ENCODE peak calls at places on chromosomes 4 and X, in ten cellular contexts. One of them, this sample, is unnamed.

GRCh38 chr4:181308476-181309170 is 934.6 kb upstream of the TENM3 start:
- DNase-seq in astrocyte of the spinal cord: no peak
- DNase-seq in effector CD4-positive, alpha-beta T cell: no peak
- DNase-seq in AML-193: no peak
- DNase-seq in stimulated activated CD4-positive, alpha-beta T cell treated with anti-CD3 and anti-CD28 coated beads, Interleukin-15, amount 100 ng/mL, for 1 hour: no peak
- DNase-seq in epithelial cell of prostate: no peak
- DNase-seq in LoVo: no peak
- DNase-seq in hepatocyte: no peak
- DNase-seq in GM10248: no peak
- DNase-seq in GM23248: no peak
- DNase-seq in this sample: no peak

GRCh38 chrX:48919360-48919821 is 567 bp upstream of the PIM2 start:
- DNase-seq in LoVo: no peak
- DNase-seq in stimulated activated CD4-positive, alpha-beta T cell treated with anti-CD3 and anti-CD28 coated beads, Interleukin-15, amount 100 ng/mL, for 1 hour: no peak
- DNase-seq in effector CD4-positive, alpha-beta T cell: no peak
- DNase-seq in astrocyte of the spinal cord: no peak
- DNase-seq in epithelial cell of prostate: no peak
- DNase-seq in GM23248: peak
- DNase-seq in AML-193: no peak
- DNase-seq in GM10248: no peak
- DNase-seq in hepatocyte: no peak
- DNase-seq in this sample: no peak

GRCh38 chr4:142556613-142557012 is 289.5 kb downstream of the INPP4B start:
- DNase-seq in AML-193: no peak
- DNase-seq in GM23248: no peak
- DNase-seq in GM10248: no peak
- DNase-seq in effector CD4-positive, alpha-beta T cell: no peak
- DNase-seq in epithelial cell of prostate: no peak
- DNase-seq in hepatocyte: no peak
- DNase-seq in astrocyte of the spinal cord: no peak
- DNase-seq in LoVo: no peak
- DNase-seq in stimulated activated CD4-positive, alpha-beta T cell treated with anti-CD3 and anti-CD28 coated beads, Interleukin-15, amount 100 ng/mL, for 1 hour: no peak
- DNase-seq in this sample: no peak

GRCh38 chr4:186557061-186557460 is 1.7 kb upstream of the MTNR1A start:
- DNase-seq in hepatocyte: no peak
- DNase-seq in astrocyte of the spinal cord: no peak
- DNase-seq in AML-193: no peak
- DNase-seq in GM23248: peak
- DNase-seq in effector CD4-positive, alpha-beta T cell: no peak
- DNase-seq in GM10248: no peak
- DNase-seq in epithelial cell of prostate: no peak
- DNase-seq in LoVo: no peak
- DNase-seq in stimulated activated CD4-positive, alpha-beta T cell treated with anti-CD3 and anti-CD28 coated beads, Interleukin-15, amount 100 ng/mL, for 1 hour: no peak
- DNase-seq in this sample: no peak

GRCh38 chrX:154719132-154719675 is 31.7 kb downstream of the GAB3 start:
- DNase-seq in GM23248: peak
- DNase-seq in AML-193: peak
- DNase-seq in hepatocyte: no peak
- DNase-seq in astrocyte of the spinal cord: peak
- DNase-seq in stimulated activated CD4-positive, alpha-beta T cell treated with anti-CD3 and anti-CD28 coated beads, Interleukin-15, amount 100 ng/mL, for 1 hour: peak
- DNase-seq in epithelial cell of prostate: peak
- DNase-seq in effector CD4-positive, alpha-beta T cell: peak
- DNase-seq in LoVo: no peak
- DNase-seq in GM10248: no peak
- DNase-seq in this sample: peak

GRCh38 chrX:19739683-19740082 is 147.7 kb downstream of the SH3KBP1 start:
- DNase-seq in hepatocyte: peak
- DNase-seq in GM10248: peak
- DNase-seq in AML-193: peak
- DNase-seq in stimulated activated CD4-positive, alpha-beta T cell treated with anti-CD3 and anti-CD28 coated beads, Interleukin-15, amount 100 ng/mL, for 1 hour: no peak
- DNase-seq in epithelial cell of prostate: no peak
- DNase-seq in GM23248: peak
- DNase-seq in effector CD4-positive, alpha-beta T cell: peak
- DNase-seq in LoVo: peak
- DNase-seq in astrocyte of the spinal cord: peak
- DNase-seq in this sample: peak

GRCh38 chrX:38879631-38880220 is 78.5 kb downstream of the MID1IP1 start:
- DNase-seq in GM10248: peak
- DNase-seq in LoVo: no peak
- DNase-seq in GM23248: no peak
- DNase-seq in AML-193: peak
- DNase-seq in astrocyte of the spinal cord: no peak
- DNase-seq in stimulated activated CD4-positive, alpha-beta T cell treated with anti-CD3 and anti-CD28 coated beads, Interleukin-15, amount 100 ng/mL, for 1 hour: no peak
- DNase-seq in epithelial cell of prostate: peak
- DNase-seq in effector CD4-positive, alpha-beta T cell: no peak
- DNase-seq in hepatocyte: no peak
- DNase-seq in this sample: peak

GRCh38 chr4:148238086-148238485 is 204.1 kb downstream of the NR3C2 start:
- DNase-seq in LoVo: no peak
- DNase-seq in AML-193: no peak
- DNase-seq in epithelial cell of prostate: no peak
- DNase-seq in GM23248: peak
- DNase-seq in effector CD4-positive, alpha-beta T cell: no peak
- DNase-seq in GM10248: no peak
- DNase-seq in hepatocyte: no peak
- DNase-seq in stimulated activated CD4-positive, alpha-beta T cell treated with anti-CD3 and anti-CD28 coated beads, Interleukin-15, amount 100 ng/mL, for 1 hour: no peak
- DNase-seq in astrocyte of the spinal cord: no peak
- DNase-seq in this sample: no peak

GRCh38 chr4:112270051-112270450 is 15.7 kb downstream of the TIFA start:
- DNase-seq in stimulated activated CD4-positive, alpha-beta T cell treated with anti-CD3 and anti-CD28 coated beads, Interleukin-15, amount 100 ng/mL, for 1 hour: no peak
- DNase-seq in AML-193: no peak
- DNase-seq in hepatocyte: no peak
- DNase-seq in epithelial cell of prostate: no peak
- DNase-seq in GM10248: no peak
- DNase-seq in astrocyte of the spinal cord: no peak
- DNase-seq in GM23248: no peak
- DNase-seq in LoVo: no peak
- DNase-seq in effector CD4-positive, alpha-beta T cell: no peak
- DNase-seq in this sample: no peak

GRCh38 chr4:6221296-6221850 is 21.0 kb upstream of the JAKMIP1 start:
- DNase-seq in AML-193: no peak
- DNase-seq in LoVo: no peak
- DNase-seq in epithelial cell of prostate: no peak
- DNase-seq in hepatocyte: no peak
- DNase-seq in stimulated activated CD4-positive, alpha-beta T cell treated with anti-CD3 and anti-CD28 coated beads, Interleukin-15, amount 100 ng/mL, for 1 hour: no peak
- DNase-seq in effector CD4-positive, alpha-beta T cell: no peak
- DNase-seq in GM23248: no peak
- DNase-seq in GM10248: no peak
- DNase-seq in astrocyte of the spinal cord: no peak
- DNase-seq in this sample: no peak

GRCh38 chr4:25057299-25057698 is 26.6 kb upstream of the LGI2 start:
- DNase-seq in stimulated activated CD4-positive, alpha-beta T cell treated with anti-CD3 and anti-CD28 coated beads, Interleukin-15, amount 100 ng/mL, for 1 hour: no peak
- DNase-seq in astrocyte of the spinal cord: no peak
- DNase-seq in GM10248: no peak
- DNase-seq in AML-193: no peak
- DNase-seq in LoVo: no peak
- DNase-seq in GM23248: no peak
- DNase-seq in effector CD4-positive, alpha-beta T cell: no peak
- DNase-seq in epithelial cell of prostate: no peak
- DNase-seq in hepatocyte: no peak
- DNase-seq in this sample: no peak

GRCh38 chr4:69861756-69862155 is 1.8 kb upstream of the SULT1E1 start:
- DNase-seq in astrocyte of the spinal cord: no peak
- DNase-seq in effector CD4-positive, alpha-beta T cell: no peak
- DNase-seq in AML-193: no peak
- DNase-seq in GM23248: no peak
- DNase-seq in GM10248: no peak
- DNase-seq in stimulated activated CD4-positive, alpha-beta T cell treated with anti-CD3 and anti-CD28 coated beads, Interleukin-15, amount 100 ng/mL, for 1 hour: no peak
- DNase-seq in LoVo: no peak
- DNase-seq in epithelial cell of prostate: no peak
- DNase-seq in hepatocyte: no peak
- DNase-seq in this sample: no peak

GRCh38 chr4:55854132-55854531 is 684 bp downstream of the EXOC1 start:
- DNase-seq in astrocyte of the spinal cord: no peak
- DNase-seq in LoVo: no peak
- DNase-seq in effector CD4-positive, alpha-beta T cell: no peak
- DNase-seq in AML-193: no peak
- DNase-seq in stimulated activated CD4-positive, alpha-beta T cell treated with anti-CD3 and anti-CD28 coated beads, Interleukin-15, amount 100 ng/mL, for 1 hour: no peak
- DNase-seq in hepatocyte: peak
- DNase-seq in epithelial cell of prostate: no peak
- DNase-seq in GM10248: no peak
- DNase-seq in GM23248: peak
- DNase-seq in this sample: no peak

GRCh38 chr4:107736924-107737448 is 17.0 kb upstream of the PAPSS1 start:
- DNase-seq in epithelial cell of prostate: no peak
- DNase-seq in hepatocyte: peak
- DNase-seq in GM10248: peak
- DNase-seq in astrocyte of the spinal cord: peak
- DNase-seq in GM23248: peak
- DNase-seq in effector CD4-positive, alpha-beta T cell: peak
- DNase-seq in AML-193: peak
- DNase-seq in LoVo: peak
- DNase-seq in stimulated activated CD4-positive, alpha-beta T cell treated with anti-CD3 and anti-CD28 coated beads, Interleukin-15, amount 100 ng/mL, for 1 hour: no peak
- DNase-seq in this sample: no peak

GRCh38 chr4:89249313-89249712 is 58.3 kb downstream of the GPRIN3 start:
- DNase-seq in GM23248: no peak
- DNase-seq in hepatocyte: no peak
- DNase-seq in LoVo: no peak
- DNase-seq in effector CD4-positive, alpha-beta T cell: no peak
- DNase-seq in AML-193: no peak
- DNase-seq in epithelial cell of prostate: no peak
- DNase-seq in GM10248: no peak
- DNase-seq in stimulated activated CD4-positive, alpha-beta T cell treated with anti-CD3 and anti-CD28 coated beads, Interleukin-15, amount 100 ng/mL, for 1 hour: no peak
- DNase-seq in astrocyte of the spinal cord: no peak
- DNase-seq in this sample: no peak